ENCODE peak calls at places on chromosomes 16 and 17, in nine cellular contexts. V is fibroblast of lung, N is renal cortical epithelial cell, P is left cardiac atrium, A is NCI-H1436, R is T follicular helper cell, G is head of caudate nucleus, M is HTR-8/SVneo, F is sigmoid colon. J is an unnamed sample.
A peak's percentile ranks its signal among the peaks of the same experiment; 100 is the strongest.

GRCh38 chr16:84832488-84833141 is 12.8 kb downstream of the CRISPLD2 start:
- DNase-seq in A (no peak), N (peak; percentile 92), G (no peak), F (peak; percentile 99), R (no peak), P (peak; percentile 91), M (no peak), V (peak; percentile 94), J (peak; percentile 99)

GRCh38 chr17:32111141-32111771 is 31.0 kb upstream of the RHOT1 start:
- DNase-seq in R (peak; percentile 12), N (peak; percentile 34), V (peak; percentile 53), A (peak; percentile 81), G (peak; percentile 74), P (peak; percentile 62), M (no peak), F (peak; percentile 82), J (no peak)

GRCh38 chr17:45999900-46000290 is 845 bp downstream of the STH start:
- DNase-seq in R (no peak), G (no peak), P (no peak), M (no peak), F (no peak), N (no peak), A (no peak), V (no peak), J (no peak)

GRCh38 chr17:32341857-32342602 is at the start of gene C17orf75:
- DNase-seq in P (peak; percentile 80), M (peak; percentile 77), F (peak; percentile 90), R (peak; percentile 58), A (peak; percentile 86), N (peak; percentile 55), V (peak; percentile 71), G (peak; percentile 91), J (peak; percentile 39)

GRCh38 chr17:62950067-62950466 is 16.0 kb upstream of the TANC2 start:
- DNase-seq in G (no peak), N (peak; percentile 59), P (peak; percentile 76), V (peak; percentile 77), F (no peak), A (no peak), R (no peak), M (peak; percentile 32), J (no peak)

GRCh38 chr17:65368341-65368740 is 193.1 kb downstream of the AXIN2 start:
- DNase-seq in P (no peak), V (no peak), R (no peak), G (no peak), M (no peak), A (no peak), F (no peak), N (no peak), J (no peak)

GRCh38 chr17:5260542-5260941 is 21.5 kb upstream of the RABEP1 start:
- DNase-seq in V (peak; percentile 2), P (no peak), F (no peak), G (no peak), A (no peak), M (no peak), N (no peak), R (no peak), J (no peak)

GRCh38 chr16:31181102-31181830 is 1.3 kb downstream of the FUS start:
- DNase-seq in V (peak; percentile 37), M (no peak), A (no peak), G (peak; percentile 39), N (no peak), F (peak; percentile 70), R (no peak), P (peak; percentile 65), J (peak; percentile 39)

GRCh38 chr17:42830971-42831370 is 2.2 kb upstream of the PSME3 start:
- DNase-seq in N (no peak), M (no peak), G (no peak), A (no peak), P (no peak), V (no peak), F (no peak), R (no peak), J (no peak)

GRCh38 chr16:67339453-67339852 is 12.8 kb downstream of the LRRC36 start:
- DNase-seq in P (no peak), R (no peak), A (no peak), M (no peak), N (peak; percentile 43), V (peak; percentile 36), F (no peak), G (no peak), J (peak; percentile 37)

GRCh38 chr17:4444782-4445473 is 11.2 kb downstream of the SPNS3 start:
- DNase-seq in V (peak; percentile 15), R (no peak), G (no peak), N (peak; percentile 55), P (peak; percentile 78), A (no peak), F (no peak), M (peak; percentile 42), J (peak; percentile 79)

GRCh38 chr17:82517230-82517865 is 2.2 kb upstream of the FOXK2 start:
- DNase-seq in R (no peak), G (no peak), M (no peak), A (no peak), P (no peak), V (no peak), F (no peak), N (no peak), J (no peak)

GRCh38 chr16:56211471-56211944 is 20.2 kb downstream of the GNAO1 start:
- DNase-seq in P (no peak), M (no peak), R (no peak), N (no peak), G (no peak), A (no peak), V (no peak), F (peak; percentile 94), J (no peak)

GRCh38 chr17:64146418-64147109 is 16.6 kb upstream of the ERN1 start:
- DNase-seq in M (peak; percentile 61), F (peak; percentile 85), A (no peak), P (peak; percentile 78), N (peak; percentile 35), G (peak; percentile 70), V (peak; percentile 72), R (peak; percentile 47), J (peak; percentile 26)

GRCh38 chr17:31688704-31689103 is 170.3 kb downstream of the COPRS start:
- DNase-seq in V (peak; percentile 29), N (peak; percentile 65), F (no peak), R (no peak), A (no peak), M (no peak), G (no peak), P (no peak), J (peak; percentile 27)

GRCh38 chr17:47948706-47949196 is 7.4 kb downstream of the PNPO start:
- DNase-seq in N (peak; percentile 79), F (no peak), V (no peak), P (no peak), G (no peak), A (no peak), R (no peak), M (no peak), J (peak; percentile 70)

GRCh38 chr17:42517516-42517915 is 18.5 kb upstream of the NAGLU start:
- DNase-seq in G (peak; percentile 75), M (peak; percentile 97), P (peak; percentile 87), A (peak; percentile 50), N (peak; percentile 70), V (peak; percentile 89), R (peak; percentile 73), F (peak; percentile 95), J (peak; percentile 87)

GRCh38 chr16:59210955-59211541 is 476.9 kb upstream of the GOT2 start:
- DNase-seq in G (no peak), M (peak; percentile 6), N (peak; percentile 80), V (peak; percentile 97), R (no peak), F (no peak), P (peak; percentile 43), A (no peak), J (no peak)

GRCh38 chr17:39209317-39210092 is 9.4 kb downstream of the RPL19 start:
- DNase-seq in R (peak; percentile 56), N (peak; percentile 49), G (peak; percentile 85), F (peak; percentile 95), V (peak; percentile 77), A (peak; percentile 60), P (peak; percentile 84), M (no peak), J (no peak)

GRCh38 chr17:17778308-17779014 is 58.3 kb downstream of the SREBF1 start:
- DNase-seq in V (peak; percentile 41), G (peak; percentile 73), R (no peak), M (no peak), N (no peak), F (peak; percentile 96), A (no peak), P (peak; percentile 84), J (no peak)

GRCh38 chr17:40072481-40073346 is 9.9 kb downstream of the THRA start:
- DNase-seq in R (no peak), F (peak; percentile 74), N (no peak), A (no peak), G (peak; percentile 23), V (no peak), P (no peak), M (no peak), J (no peak)

GRCh38 chr17:11948791-11949190 is 48.5 kb downstream of the ZNF18 start:
- DNase-seq in A (no peak), F (no peak), P (peak; percentile 39), N (no peak), G (no peak), M (peak; percentile 22), V (peak; percentile 89), R (no peak), J (no peak)

J was measured in RCC 7860.